ENCODE peak calls at places on chromosomes 11 and 22, in six cellular contexts. Z is fibroblast of lung, L is fibroblast of pulmonary artery, A is cardiac fibroblast, O is fibroblast of mammary gland, E is AG09319. G is an unnamed sample.

GRCh38 chr22:40728731-40729189 is 49.5 kb downstream of the MCHR1 start:
- DNase-seq in L (peak), Z (peak), A (peak), O (no peak), E (no peak), G (no peak)

GRCh38 chr11:111405551-111405950 is 26.5 kb upstream of the POU2AF1 start:
- DNase-seq in Z (no peak), A (no peak), O (no peak), L (no peak), E (no peak), G (no peak)

GRCh38 chr11:119404872-119405271 is 18.1 kb downstream of the THY1 start:
- DNase-seq in A (no peak), L (no peak), E (no peak), Z (no peak), O (no peak), G (no peak)

GRCh38 chr11:125061237-125061636 is 1.9 kb upstream of the SLC37A2 start:
- DNase-seq in E (no peak), O (no peak), L (no peak), A (no peak), Z (no peak), G (no peak)

GRCh38 chr11:93967258-93967657 is 53.9 kb upstream of the HEPHL1 start:
- DNase-seq in E (no peak), O (no peak), A (no peak), L (no peak), Z (no peak), G (no peak)

GRCh38 chr11:80733776-80734175 is 1292.9 kb upstream of the TENM4 start:
- DNase-seq in E (no peak), A (no peak), O (no peak), Z (no peak), L (no peak), G (peak)

GRCh38 chr11:8262552-8263108 is 1.0 kb downstream of the LMO1 start:
- DNase-seq in L (peak), O (peak), A (peak), E (peak), Z (peak), G (peak)

GRCh38 chr22:19429950-19430889 is 1.3 kb downstream of the HIRA start:
- DNase-seq in Z (peak), O (peak), L (peak), A (peak), E (no peak), G (peak)

GRCh38 chr11:125020342-125020741 is 42.8 kb upstream of the SLC37A2 start:
- DNase-seq in L (no peak), A (no peak), O (no peak), E (no peak), Z (no peak), G (no peak)

GRCh38 chr11:126467046-126467370 is 111.5 kb downstream of the ST3GAL4 start:
- DNase-seq in E (no peak), L (no peak), A (no peak), Z (no peak), O (no peak), G (no peak)

GRCh38 chr11:58963551-58964075 is 24.3 kb downstream of the GLYATL1 start:
- DNase-seq in L (peak), E (no peak), O (peak), A (peak), Z (peak), G (peak)

GRCh38 chr11:2790581-2790925 is 90.8 kb upstream of the KCNQ1OT1 start:
- DNase-seq in L (no peak), A (no peak), Z (no peak), E (no peak), O (no peak), G (no peak)

GRCh38 chr11:41283196-41283930 is 176.1 kb downstream of the LRRC4C start:
- DNase-seq in E (no peak), O (no peak), A (no peak), Z (no peak), L (no peak), G (no peak)
- TF ChIP-seq CTCF in E (no peak), O (no peak), A (no peak), Z (no peak), L (no peak), G (no peak)

GRCh38 chr11:97989121-97989520 is 1031.6 kb upstream of the CNTN5 start:
- DNase-seq in Z (no peak), E (no peak), O (no peak), A (no peak), L (no peak), G (no peak)
- TF ChIP-seq CTCF in Z (no peak), E (no peak), O (no peak), A (no peak), L (no peak), G (no peak)

DNA sequence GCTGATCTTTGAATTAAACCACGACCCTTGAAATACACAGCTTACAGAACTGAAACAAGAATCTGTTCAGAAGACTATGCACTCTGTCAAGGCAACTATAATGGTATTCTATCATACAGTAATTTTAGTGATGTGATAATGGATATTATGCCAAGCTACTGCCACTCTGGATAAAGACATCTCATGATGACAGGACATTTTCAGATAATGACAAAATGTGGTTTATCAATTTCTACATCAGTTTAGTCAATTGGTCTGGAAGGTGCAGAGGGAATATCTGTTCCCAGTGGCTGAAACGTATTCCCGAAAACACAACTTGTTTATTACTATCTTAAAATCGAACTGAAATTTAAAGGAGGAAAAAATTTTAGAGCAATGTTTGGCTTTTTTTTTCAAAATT is 1009.6 kb upstream of the CCDC90B start:
- DNase-seq in E (no peak), O (no peak), L (no peak), A (no peak), Z (no peak), G (no peak)
- TF ChIP-seq CTCF in E (no peak), O (no peak), L (no peak), A (no peak), Z (no peak), G (no peak)

GRCh38 chr11:45079943-45080719 is 66.3 kb upstream of the PRDM11 start:
- DNase-seq in L (no peak), A (no peak), O (no peak), Z (no peak), E (no peak), G (no peak)
- TF ChIP-seq CTCF in L (no peak), A (no peak), O (no peak), Z (no peak), E (no peak), G (no peak)

DNA sequence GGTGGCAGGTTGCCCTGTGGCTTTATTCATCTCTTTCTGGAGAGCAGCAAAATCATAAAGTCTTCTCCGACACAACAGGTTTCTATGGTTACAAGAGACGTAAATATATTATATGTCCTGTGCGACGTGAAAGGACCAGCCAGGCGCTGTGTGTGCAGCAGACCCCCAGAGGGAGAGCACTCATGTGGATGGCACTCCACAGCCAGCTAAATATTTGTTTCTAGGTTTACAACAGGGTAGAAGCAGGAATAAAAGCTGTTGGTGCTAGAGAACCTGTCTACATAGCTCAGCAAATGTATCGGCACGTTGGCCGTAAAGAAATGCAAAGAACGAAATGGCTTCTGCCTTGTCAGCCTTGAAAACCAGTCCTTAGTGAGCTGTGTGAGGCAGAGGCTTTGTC is 133.8 kb upstream of the PITPNB start:
- DNase-seq in E (no peak), L (no peak), A (no peak), O (no peak), Z (no peak), G (no peak)
- TF ChIP-seq CTCF in E (no peak), L (no peak), A (no peak), O (no peak), Z (no peak), G (no peak)